ENCODE peak calls at places on chromosomes 12 and 14, in six cellular contexts. G is activated gamma-delta T cell treated with anti-CD3 and anti-CD28 coated beads, Interleukin-2, amount 50 U/mL, for 16 hours; I is AML-193; Y is HCT116; B is progenitor cell of endocrine pancreas; L is caudate nucleus. R is an unnamed sample.

GRCh38 chr12:41552507-41553047 is 364.5 kb downstream of the PDZRN4 start:
- DNase-seq in Y (no peak), L (no peak), G (no peak), B (no peak), I (no peak), R (no peak)

GRCh38 chr12:23760495-23760894 is 189.0 kb downstream of the SOX5 start:
- DNase-seq in G (no peak), I (no peak), L (no peak), B (no peak), Y (no peak), R (no peak)

GRCh38 chr14:78836777-78837176 is 666.6 kb downstream of the NRXN3 start:
- DNase-seq in I (peak), B (peak), Y (peak), G (no peak), L (no peak), R (peak)

GRCh38 chr12:47767197-47767724 is 5.8 kb upstream of the SLC48A1 start:
- DNase-seq in B (no peak), I (peak), Y (peak), G (peak), L (no peak), R (no peak)

GRCh38 chr12:64452559-64453329 is 824 bp downstream of the TBK1 start:
- DNase-seq in B (no peak), G (no peak), L (no peak), I (peak), Y (peak), R (peak)

GRCh38 chr12:70507442-70507841 is 129.8 kb downstream of the PTPRB start:
- DNase-seq in Y (no peak), I (no peak), L (no peak), G (no peak), B (no peak), R (no peak)

GRCh38 chr14:98321838-98322237 is 950.2 kb downstream of the BCL11B start:
- DNase-seq in G (no peak), I (no peak), Y (no peak), L (no peak), B (no peak), R (no peak)

GRCh38 chr12:94615284-94616216 is 34.8 kb downstream of the TMCC3 start:
- DNase-seq in Y (no peak), G (no peak), I (no peak), L (no peak), B (no peak), R (peak)

GRCh38 chr12:31496257-31496656 is 94.7 kb downstream of the DENND5B start:
- DNase-seq in I (no peak), Y (no peak), G (no peak), L (no peak), B (no peak), R (no peak)

GRCh38 chr12:117140397-117141096 is 41.3 kb upstream of the TESC start:
- DNase-seq in B (no peak), G (no peak), I (no peak), Y (no peak), L (no peak), R (no peak)

GRCh38 chr14:77318006-77318553 is 2.6 kb downstream of the POMT2 start:
- DNase-seq in I (no peak), L (no peak), G (no peak), B (no peak), Y (no peak), R (no peak)

GRCh38 chr14:99757331-99758070 is 35.7 kb upstream of the EML1 start:
- DNase-seq in Y (peak), L (no peak), I (no peak), B (no peak), G (no peak), R (peak)

GRCh38 chr12:93050026-93050747 is 121.1 kb upstream of the EEA1 start:
- DNase-seq in I (no peak), B (no peak), G (no peak), L (no peak), Y (no peak), R (peak)

GRCh38 chr14:73760598-73761586 is 46.7 kb upstream of the PNMA1 start:
- DNase-seq in G (no peak), L (no peak), I (no peak), B (no peak), Y (no peak), R (no peak)

GRCh38 chr14:77498120-77498979 is at the start of gene ISM2:
- DNase-seq in I (no peak), B (peak), G (peak), L (peak), Y (no peak), R (peak)

GRCh38 chr12:57842342-57843294 is 3.9 kb downstream of the CTDSP2 start:
- DNase-seq in L (peak), G (no peak), I (no peak), Y (no peak), B (no peak), R (no peak)

GRCh38 chr12:106018286-106018685 is 120.5 kb downstream of the NUAK1 start:
- DNase-seq in L (no peak), B (no peak), G (no peak), I (no peak), Y (no peak), R (no peak)